ENCODE peak calls at places on chromosomes 12 and 14, in six cellular contexts. D, Y, H, J, E and R are unnamed samples.

GRCh38 chr12:65605019-65605418 is 219.3 kb upstream of the HMGA2 start:
- DNase-seq in Y (no peak), D (no peak), E (no peak), J (no peak), H (peak), R (no peak)

GRCh38 chr14:96117101-96117897 is 78.1 kb downstream of the C14orf132 start:
- DNase-seq in H (peak), J (no peak), E (no peak), Y (no peak), D (no peak), R (no peak)

GRCh38 chr12:69947922-69948321 is 122.9 kb downstream of the MYRFL start:
- DNase-seq in Y (no peak), D (no peak), E (no peak), J (no peak), H (peak), R (no peak)

GRCh38 chr12:69419701-69420100 is 50.5 kb upstream of the FRS2 start:
- DNase-seq in E (no peak), Y (no peak), H (no peak), J (no peak), D (no peak), R (no peak)

GRCh38 chr14:100889641-100890040 is 13.9 kb downstream of the RTL1 start:
- DNase-seq in E (peak), H (no peak), D (no peak), Y (no peak), J (peak), R (peak)

GRCh38 chr14:90619911-90620310 is 196.3 kb downstream of the TTC7B start:
- DNase-seq in E (no peak), Y (no peak), H (no peak), D (no peak), J (no peak), R (no peak)

GRCh38 chr12:127595506-127595905 is 671.5 kb upstream of the TMEM132C start:
- DNase-seq in Y (no peak), D (no peak), J (no peak), H (no peak), E (no peak), R (no peak)

GRCh38 chr14:90693413-90693812 is 122.8 kb downstream of the TTC7B start:
- DNase-seq in J (no peak), Y (no peak), H (no peak), E (peak), D (no peak), R (no peak)

GRCh38 chr14:22977684-22978486 is 4.5 kb downstream of the AJUBA start:
- DNase-seq in D (peak), E (no peak), Y (no peak), H (peak), J (peak), R (no peak)

GRCh38 chr14:81018245-81018644 is 62.8 kb downstream of the TSHR start:
- DNase-seq in Y (no peak), J (no peak), E (no peak), D (no peak), H (peak), R (no peak)

GRCh38 chr12:119693006-119693405 is 25.1 kb downstream of the PRKAB1 start:
- DNase-seq in Y (no peak), H (peak), J (no peak), D (peak), E (no peak), R (no peak)

GRCh38 chr14:32724864-32725550 is 213.7 kb upstream of the NPAS3 start:
- DNase-seq in Y (no peak), H (peak), E (no peak), J (no peak), D (no peak), R (no peak)

GRCh38 chr12:3655331-3655900 is 97.5 kb downstream of the CRACR2A start:
- DNase-seq in D (no peak), H (peak), Y (no peak), J (no peak), E (peak), R (no peak)

GRCh38 chr14:59268011-59268410 is 79.5 kb downstream of the DAAM1 start:
- DNase-seq in H (peak), J (no peak), D (no peak), Y (no peak), E (no peak), R (no peak)

GRCh38 chr12:45425426-45425825 is 209.5 kb downstream of the ANO6 start:
- DNase-seq in Y (no peak), D (no peak), H (peak), J (no peak), E (no peak), R (no peak)

GRCh38 chr12:131674373-131674772 is 36.5 kb upstream of the SFSWAP start:
- DNase-seq in D (no peak), Y (no peak), J (peak), H (no peak), E (no peak), R (no peak)

GRCh38 chr12:62438098-62438692 is 28.4 kb upstream of the MON2 start:
- DNase-seq in H (peak), D (peak), Y (peak), J (no peak), E (no peak), R (no peak)

GRCh38 chr12:52213541-52214420 is 19.3 kb upstream of the KRT7 start:
- DNase-seq in Y (peak), J (no peak), E (peak), D (peak), H (peak), R (peak)

GRCh38 chr14:101402936-101403660 is 158.2 kb upstream of the DIO3 start:
- DNase-seq in E (no peak), H (peak), Y (no peak), D (no peak), J (no peak), R (no peak)

GRCh38 chr12:95096852-95097251 is 23.4 kb upstream of the NR2C1 start:
- DNase-seq in D (no peak), Y (peak), J (no peak), E (no peak), H (peak), R (no peak)

GRCh38 chr14:73754911-73755360 is 40.8 kb upstream of the PNMA1 start:
- DNase-seq in J (no peak), E (peak), H (peak), D (peak), Y (peak), R (no peak)

GRCh38 chr12:81078469-81079196 is 754 bp downstream of the ACSS3 start:
- DNase-seq in D (no peak), J (no peak), Y (no peak), E (peak), H (peak), R (no peak)

GRCh38 chr12:92597118-92597517 is 105.7 kb upstream of the PLEKHG7 start:
- DNase-seq in E (no peak), H (no peak), J (no peak), D (no peak), Y (no peak), R (no peak)

GRCh38 chr12:94649349-94650142 is 811 bp downstream of the TMCC3 start:
- DNase-seq in D (peak), E (peak), H (peak), J (peak), Y (peak), R (peak)

GRCh38 chr12:23659151-23659550 is 290.3 kb downstream of the SOX5 start:
- DNase-seq in D (no peak), J (no peak), Y (no peak), H (no peak), E (no peak), R (no peak)
- TF ChIP-seq CTCF in D (no peak), J (no peak), Y (no peak), H (no peak), E (no peak), R (no peak)

GRCh38 chr12:1595026-1595561 is 713 bp upstream of the FBXL14 start:
- DNase-seq in D (peak), H (no peak), J (no peak), E (no peak), Y (peak), R (no peak)
- TF ChIP-seq CTCF in D (no peak), H (no peak), J (no peak), E (no peak), Y (no peak), R (no peak)

DNA sequence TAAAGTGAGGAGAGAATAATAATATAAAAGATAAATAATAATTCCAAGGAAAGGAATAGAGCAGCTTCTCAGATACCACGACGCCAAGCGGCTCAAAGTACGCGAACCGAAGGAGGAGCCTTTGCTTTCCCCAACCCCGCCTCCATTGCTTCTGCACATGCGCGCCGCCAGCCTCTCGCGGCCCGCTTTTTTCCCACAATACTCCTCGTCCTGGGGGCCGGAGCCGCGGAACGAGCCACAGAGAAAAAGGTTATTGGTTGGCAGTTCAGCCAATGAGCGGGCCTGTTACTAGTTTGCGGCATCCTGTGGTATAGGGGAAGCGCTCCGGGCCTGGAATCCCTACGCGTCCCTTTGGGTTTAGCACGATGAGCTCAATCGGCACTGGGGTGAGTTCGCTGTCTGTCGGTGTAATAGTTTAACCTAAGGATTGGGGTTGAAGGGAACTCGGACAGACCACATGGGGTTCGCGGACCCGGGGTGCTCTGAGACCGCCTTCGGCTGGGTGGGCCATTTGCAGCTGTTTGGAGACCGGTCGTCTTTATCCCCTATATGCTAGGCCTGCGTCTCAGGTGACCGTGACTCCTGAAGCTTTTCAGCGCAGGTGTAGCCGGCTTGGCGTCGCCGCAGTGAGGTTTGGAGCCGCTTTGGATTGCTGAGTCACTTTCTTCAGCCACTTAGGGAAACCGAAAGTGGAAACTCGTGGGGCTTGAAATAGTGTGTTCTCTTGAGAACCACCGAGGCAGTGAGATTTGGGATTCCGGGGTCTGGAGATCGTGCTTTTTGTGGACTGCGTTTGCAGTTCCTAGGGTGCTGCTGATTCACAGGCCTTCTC is at the start of gene PSMA3:
- DNase-seq in Y (peak), E (peak), D (peak), J (peak), H (peak), R (peak)
- TF ChIP-seq CTCF in Y (peak), E (no peak), D (no peak), J (peak), H (no peak), R (no peak)

GRCh38 chr14:65027127-65027799 is 40.6 kb downstream of the FNTB start:
- DNase-seq in Y (no peak), E (no peak), H (no peak), J (no peak), D (no peak), R (no peak)

GRCh38 chr14:65028937-65029336 is 42.2 kb downstream of the FNTB start:
- DNase-seq in Y (no peak), J (no peak), H (no peak), D (no peak), E (no peak), R (no peak)

GRCh38 chr14:65026526-65026925 is 39.8 kb downstream of the FNTB start:
- DNase-seq in E (no peak), J (no peak), D (no peak), H (no peak), Y (no peak), R (no peak)

GRCh38 chr14:65025818-65026217 is 39.1 kb downstream of the FNTB start:
- DNase-seq in J (no peak), D (no peak), Y (no peak), H (no peak), E (no peak), R (no peak)

DNA sequence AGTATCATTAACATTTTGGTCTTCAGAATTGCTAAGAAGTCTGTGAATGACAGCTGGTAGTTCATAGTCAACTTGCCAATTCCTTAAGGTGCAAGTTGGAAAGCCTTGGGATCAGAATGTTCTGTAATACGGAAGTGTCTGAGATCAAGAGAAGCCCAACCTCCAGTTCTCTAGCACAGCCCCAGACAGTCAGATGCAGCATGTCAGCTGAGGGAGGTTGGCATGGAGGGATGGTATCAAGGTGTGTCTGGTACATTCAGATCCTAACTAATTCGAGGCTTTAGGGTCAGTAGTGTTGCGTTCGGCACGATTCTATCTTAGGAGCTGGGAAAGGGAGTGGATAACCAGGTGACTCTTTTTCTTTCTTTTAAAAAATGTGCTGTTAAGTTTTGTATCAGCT is 38.3 kb downstream of the FNTB start:
- DNase-seq in H (no peak), Y (no peak), D (no peak), E (peak), J (no peak), R (no peak)
- TF ChIP-seq CTCF in H (no peak), Y (no peak), D (no peak), E (no peak), J (no peak), R (no peak)